ENCODE peak calls at places on chromosomes 6 and 20, in six cellular contexts. One of them, this sample, is unnamed. For H3K4me1, the result is how much of the 10 kb centered on the place peaks cover.

GRCh38 chr6:42402184-42402583 is 49.5 kb downstream of the TRERF1 start:
- DNase-seq in breast epithelium: no peak
- DNase-seq in SK-N-SH: peak
- DNase-seq in HCT116: peak
- DNase-seq in Panc1: peak
- DNase-seq in H1: no peak
- DNase-seq in this sample: no peak

GRCh38 chr20:51470907-51471411 is 71.6 kb downstream of the NFATC2 start:
- DNase-seq in Panc1: no peak
- DNase-seq in H1: no peak
- DNase-seq in HCT116: no peak
- DNase-seq in breast epithelium: no peak
- DNase-seq in SK-N-SH: no peak
- DNase-seq in this sample: peak

GRCh38 chr6:167238169-167238693 is 52.9 kb upstream of the UNC93A start:
- DNase-seq in H1: no peak
- DNase-seq in breast epithelium: no peak
- DNase-seq in SK-N-SH: no peak
- DNase-seq in Panc1: no peak
- DNase-seq in HCT116: no peak
- DNase-seq in this sample: no peak

GRCh38 chr6:154154389-154154967 is 115.4 kb downstream of the OPRM1 start:
- DNase-seq in SK-N-SH: peak
- DNase-seq in Panc1: peak
- DNase-seq in HCT116: peak
- DNase-seq in H1: no peak
- DNase-seq in breast epithelium: no peak
- DNase-seq in this sample: no peak

GRCh38 chr20:952196-952795 is 36.2 kb upstream of the ANGPT4 start:
- DNase-seq in breast epithelium: no peak
- DNase-seq in HCT116: no peak
- DNase-seq in Panc1: no peak
- DNase-seq in H1: no peak
- DNase-seq in SK-N-SH: no peak
- DNase-seq in this sample: peak

GRCh38 chr6:28161410-28162079 is 19.9 kb downstream of the ZKSCAN8 start:
- DNase-seq in Panc1: no peak
- DNase-seq in breast epithelium: peak
- DNase-seq in HCT116: no peak
- DNase-seq in H1: peak
- DNase-seq in SK-N-SH: peak
- DNase-seq in this sample: peak

GRCh38 chr6:150243620-150244314 is 100.9 kb downstream of the PPP1R14C start:
- DNase-seq in SK-N-SH: no peak
- DNase-seq in H1: no peak
- DNase-seq in breast epithelium: no peak
- DNase-seq in HCT116: no peak
- DNase-seq in Panc1: no peak
- DNase-seq in this sample: no peak

GRCh38 chr6:113184291-113184690 is 672.9 kb upstream of the MARCKS start:
- DNase-seq in Panc1: no peak
- DNase-seq in H1: no peak
- DNase-seq in breast epithelium: no peak
- DNase-seq in SK-N-SH: no peak
- DNase-seq in HCT116: no peak
- DNase-seq in this sample: no peak

GRCh38 chr6:133741375-133741861 is 147.5 kb upstream of the TCF21 start:
- DNase-seq in H1: no peak
- DNase-seq in SK-N-SH: no peak
- DNase-seq in Panc1: no peak
- DNase-seq in HCT116: peak
- DNase-seq in breast epithelium: no peak
- DNase-seq in this sample: no peak

GRCh38 chr20:52015155-52015554 is 176.4 kb downstream of the ZFP64 start:
- DNase-seq in breast epithelium: no peak
- DNase-seq in Panc1: no peak
- DNase-seq in HCT116: no peak
- DNase-seq in SK-N-SH: no peak
- DNase-seq in H1: no peak
- DNase-seq in this sample: no peak

GRCh38 chr6:41522780-41523548 is 23.2 kb upstream of the FOXP4 start:
- DNase-seq in SK-N-SH: no peak
- DNase-seq in breast epithelium: no peak
- DNase-seq in H1: no peak
- DNase-seq in HCT116: no peak
- DNase-seq in Panc1: no peak
- DNase-seq in this sample: no peak

GRCh38 chr6:132354517-132355167 is 46.6 kb downstream of the MOXD1 start:
- DNase-seq in SK-N-SH: no peak
- DNase-seq in HCT116: no peak
- DNase-seq in breast epithelium: no peak
- DNase-seq in H1: no peak
- DNase-seq in Panc1: no peak
- DNase-seq in this sample: peak

GRCh38 chr6:117352466-117353081 is 73.2 kb downstream of the ROS1 start:
- DNase-seq in breast epithelium: no peak
- DNase-seq in HCT116: peak
- DNase-seq in Panc1: no peak
- DNase-seq in H1: no peak
- DNase-seq in SK-N-SH: no peak
- DNase-seq in this sample: no peak

GRCh38 chr6:142871910-142872331 is 73.1 kb downstream of the HIVEP2 start:
- DNase-seq in breast epithelium: no peak
- DNase-seq in HCT116: no peak
- DNase-seq in Panc1: no peak
- DNase-seq in H1: no peak
- DNase-seq in SK-N-SH: no peak
- DNase-seq in this sample: no peak

GRCh38 chr6:45972795-45973503 is 42.7 kb downstream of the CLIC5 start:
- DNase-seq in HCT116: no peak
- DNase-seq in H1: no peak
- DNase-seq in SK-N-SH: no peak
- DNase-seq in breast epithelium: no peak
- DNase-seq in Panc1: no peak
- DNase-seq in this sample: no peak

GRCh38 chr20:44423480-44423879 is 52.2 kb upstream of the TTPAL start:
- DNase-seq in H1: no peak
- DNase-seq in Panc1: no peak
- DNase-seq in breast epithelium: no peak
- DNase-seq in HCT116: no peak
- DNase-seq in SK-N-SH: no peak
- DNase-seq in this sample: no peak

GRCh38 chr6:136077834-136078576 is 172.1 kb downstream of the MTFR2 start:
- DNase-seq in Panc1: peak
- DNase-seq in breast epithelium: no peak
- DNase-seq in H1: no peak
- DNase-seq in SK-N-SH: peak
- DNase-seq in HCT116: no peak
- DNase-seq in this sample: no peak

GRCh38 chr6:28907394-28907793 is 16.4 kb downstream of the TRIM27 start:
- DNase-seq in SK-N-SH: no peak
- DNase-seq in HCT116: no peak
- DNase-seq in H1: no peak
- DNase-seq in breast epithelium: no peak
- DNase-seq in Panc1: no peak
- DNase-seq in this sample: no peak

GRCh38 chr6:139368661-139369060 is 5.8 kb downstream of the CITED2 start:
- DNase-seq in HCT116: no peak
- DNase-seq in breast epithelium: no peak
- DNase-seq in SK-N-SH: no peak
- DNase-seq in H1: no peak
- DNase-seq in Panc1: no peak
- DNase-seq in this sample: no peak

GRCh38 chr20:50515471-50516106 is 5.4 kb downstream of the PTPN1 start:
- DNase-seq in Panc1: no peak
- DNase-seq in H1: no peak
- DNase-seq in SK-N-SH: no peak
- DNase-seq in breast epithelium: no peak
- DNase-seq in HCT116: no peak
- DNase-seq in this sample: no peak

GRCh38 chr6:73579851-73580246 is 59.0 kb upstream of the EEF1A1 start:
- DNase-seq in H1: no peak
- DNase-seq in Panc1: peak
- DNase-seq in SK-N-SH: no peak
- DNase-seq in breast epithelium: no peak
- DNase-seq in HCT116: peak
- DNase-seq in this sample: no peak

GRCh38 chr20:34923414-34923813 is 32.2 kb downstream of the GSS start:
- DNase-seq in breast epithelium: no peak
- DNase-seq in Panc1: no peak
- DNase-seq in H1: no peak
- DNase-seq in SK-N-SH: no peak
- DNase-seq in HCT116: no peak
- DNase-seq in this sample: no peak

GRCh38 chr20:44166008-44166407 is 21.0 kb downstream of the JPH2 start:
- DNase-seq in breast epithelium: no peak
- DNase-seq in Panc1: no peak
- DNase-seq in HCT116: no peak
- DNase-seq in SK-N-SH: no peak
- DNase-seq in H1: no peak
- DNase-seq in this sample: no peak

GRCh38 chr6:88808381-88808780 is 155.0 kb downstream of the RNGTT start:
- DNase-seq in SK-N-SH: no peak
- DNase-seq in Panc1: no peak
- DNase-seq in breast epithelium: no peak
- DNase-seq in H1: no peak
- DNase-seq in HCT116: no peak
- DNase-seq in this sample: no peak

GRCh38 chr6:168120390-168121307 is 41.6 kb upstream of the FRMD1 start:
- DNase-seq in Panc1: no peak
- DNase-seq in breast epithelium: peak
- DNase-seq in HCT116: no peak
- DNase-seq in H1: peak
- DNase-seq in SK-N-SH: peak
- DNase-seq in this sample: peak

GRCh38 chr20:55555075-55555650 is 450.2 kb downstream of the CBLN4 start:
- DNase-seq in breast epithelium: no peak
- DNase-seq in SK-N-SH: no peak
- DNase-seq in HCT116: no peak
- DNase-seq in Panc1: no peak
- DNase-seq in H1: no peak
- DNase-seq in this sample: no peak
- TF ChIP-seq POLR2AphosphoS5 in breast epithelium: no peak
- TF ChIP-seq POLR2AphosphoS5 in SK-N-SH: no peak
- TF ChIP-seq POLR2AphosphoS5 in HCT116: no peak
- TF ChIP-seq POLR2AphosphoS5 in Panc1: no peak
- TF ChIP-seq POLR2AphosphoS5 in H1: no peak
- TF ChIP-seq POLR2AphosphoS5 in this sample: no peak

DNA sequence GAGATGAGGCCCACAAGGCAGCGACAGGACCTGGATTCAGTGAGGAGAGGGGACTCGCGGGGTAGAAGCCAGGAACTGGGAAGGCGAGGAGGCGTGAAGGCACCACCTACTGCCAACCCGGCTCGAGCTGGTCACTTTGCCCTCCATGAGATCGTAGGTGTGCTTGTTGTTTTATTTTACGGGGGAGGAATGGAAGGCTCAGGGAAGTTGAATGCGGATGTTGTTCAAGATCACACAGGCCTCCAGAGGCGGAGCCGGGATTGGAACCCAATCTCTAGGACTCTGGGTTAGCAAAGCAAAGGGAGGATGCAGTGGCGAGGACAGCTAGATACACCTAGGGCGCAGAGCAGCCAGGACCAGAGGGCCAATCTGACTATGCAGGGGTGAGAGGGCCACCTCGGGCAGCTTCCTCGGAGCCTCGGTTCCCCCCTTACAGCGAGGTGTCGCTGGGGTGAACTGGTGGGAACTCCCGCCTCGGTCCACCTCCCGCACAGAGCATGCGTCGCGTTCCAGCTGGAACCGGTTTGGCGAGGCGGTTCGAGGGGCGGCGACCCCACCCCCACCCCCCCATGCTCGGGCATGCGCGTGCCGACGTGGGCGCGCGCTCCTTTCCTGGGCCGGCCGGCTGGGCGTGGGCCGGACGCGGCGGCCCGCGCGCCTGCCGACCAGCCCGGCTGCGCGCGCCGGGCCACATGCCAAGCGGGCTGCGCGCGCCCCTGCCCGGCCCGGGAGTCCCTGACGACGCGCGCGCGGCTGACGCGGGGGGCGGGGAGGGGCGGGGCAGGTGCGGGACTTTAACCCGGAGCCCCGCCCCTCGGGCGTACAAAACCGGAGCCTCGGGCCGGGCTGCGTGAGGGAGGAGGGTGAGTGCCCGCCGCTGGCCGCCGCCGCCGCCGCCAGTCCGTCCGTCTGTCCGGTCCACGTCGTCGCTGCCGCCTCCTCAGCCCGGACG is 80.4 kb upstream of the MYL9 start:
- DNase-seq in H1: peak
- DNase-seq in breast epithelium: peak
- DNase-seq in SK-N-SH: peak
- DNase-seq in Panc1: peak
- DNase-seq in HCT116: peak
- DNase-seq in this sample: peak
- H3K27ac ChIP-seq in H1: peak
- H3K27ac ChIP-seq in breast epithelium: peak
- H3K27ac ChIP-seq in SK-N-SH: peak
- H3K27ac ChIP-seq in Panc1: peak
- H3K27ac ChIP-seq in HCT116: peak
- H3K27ac ChIP-seq in this sample: peak

GRCh38 chr20:62370115-62370806 is 3.1 kb upstream of the LAMA5 start:
- DNase-seq in breast epithelium: peak
- DNase-seq in SK-N-SH: no peak
- DNase-seq in H1: no peak
- DNase-seq in HCT116: no peak
- DNase-seq in Panc1: no peak
- DNase-seq in this sample: no peak
- H3K4me1 ChIP-seq in breast epithelium: under half
- H3K4me1 ChIP-seq in SK-N-SH: under half
- H3K4me1 ChIP-seq in H1: under half
- H3K4me1 ChIP-seq in HCT116: half or more
- H3K4me1 ChIP-seq in Panc1: half or more
- H3K4me1 ChIP-seq in this sample: under half

DNA sequence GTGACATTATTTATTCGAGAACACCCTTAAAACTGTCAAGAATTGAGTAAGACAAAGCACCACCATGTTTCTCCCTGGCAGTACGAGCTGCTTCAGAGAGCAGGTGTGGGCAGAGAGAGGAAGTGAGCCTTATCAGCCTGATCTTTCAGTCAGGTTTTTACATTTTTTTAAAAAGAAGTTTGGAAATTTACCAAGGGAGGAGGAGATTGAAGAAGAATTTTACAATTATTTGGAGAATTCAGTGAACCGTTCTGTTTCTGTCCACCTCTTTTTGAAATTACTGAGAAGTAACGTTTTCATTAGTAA is 75.5 kb downstream of the ZDHHC14 start:
- DNase-seq in Panc1: no peak
- DNase-seq in SK-N-SH: no peak
- DNase-seq in breast epithelium: no peak
- DNase-seq in HCT116: no peak
- DNase-seq in H1: no peak
- DNase-seq in this sample: no peak
- TF ChIP-seq POLR2AphosphoS5 in Panc1: no peak
- TF ChIP-seq POLR2AphosphoS5 in SK-N-SH: no peak
- TF ChIP-seq POLR2AphosphoS5 in breast epithelium: no peak
- TF ChIP-seq POLR2AphosphoS5 in HCT116: no peak
- TF ChIP-seq POLR2AphosphoS5 in H1: no peak
- TF ChIP-seq POLR2AphosphoS5 in this sample: no peak

DNA sequence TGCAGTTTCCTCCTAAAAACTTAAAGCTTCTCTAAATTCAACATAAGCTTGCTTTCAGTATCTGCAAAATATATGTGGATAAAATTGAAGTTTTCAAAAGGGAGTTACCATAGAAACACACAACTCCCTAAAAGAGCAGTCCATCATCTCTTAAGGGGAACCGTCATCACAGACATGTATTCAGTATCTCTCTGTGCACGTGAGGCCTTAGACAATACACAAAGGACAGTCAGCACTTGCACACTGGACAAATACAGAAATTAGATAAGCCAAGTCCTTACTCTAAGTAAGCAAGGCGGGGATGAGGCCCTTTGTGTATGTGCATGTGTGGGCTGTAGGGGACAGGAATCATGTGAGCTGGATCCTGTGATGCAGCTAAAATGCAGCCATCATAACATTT is 136.6 kb downstream of the BACH2 start:
- DNase-seq in breast epithelium: no peak
- DNase-seq in H1: no peak
- DNase-seq in HCT116: no peak
- DNase-seq in SK-N-SH: peak
- DNase-seq in Panc1: no peak
- DNase-seq in this sample: no peak
- H3K27ac ChIP-seq in breast epithelium: no peak
- H3K27ac ChIP-seq in H1: no peak
- H3K27ac ChIP-seq in HCT116: no peak
- H3K27ac ChIP-seq in SK-N-SH: peak
- H3K27ac ChIP-seq in Panc1: no peak
- H3K27ac ChIP-seq in this sample: no peak

This sample was measured in spleen.